ENCODE peak calls at places on chromosomes 12 and 14, in four cellular contexts. L, H, R and M are unnamed samples.

GRCh38 chr12:32369202-32369601 is 30.2 kb upstream of the FGD4 start:
- DNase-seq in L (no peak), H (no peak), R (no peak), M (no peak)

GRCh38 chr12:122024132-122024785 is 2.6 kb downstream of the BCL7A start:
- DNase-seq in L (no peak), H (no peak), R (no peak), M (no peak)

GRCh38 chr12:70920251-70920851 is at the start of gene PTPRR:
- DNase-seq in L (no peak), H (no peak), R (no peak), M (no peak)

GRCh38 chr12:68899251-68899771 is 33.7 kb downstream of the CPM start:
- DNase-seq in L (peak), H (no peak), R (peak), M (peak)

GRCh38 chr12:24363177-24363754 is 413.8 kb upstream of the SOX5 start:
- DNase-seq in L (no peak), H (no peak), R (no peak), M (no peak)

GRCh38 chr12:121678721-121679300 is 9.4 kb upstream of the MORN3 start:
- DNase-seq in L (no peak), H (no peak), R (no peak), M (no peak)

GRCh38 chr12:101021911-101022388 is 188.1 kb downstream of the SLC5A8 start:
- DNase-seq in L (no peak), H (no peak), R (peak), M (no peak)

GRCh38 chr14:77904218-77904617 is 104.3 kb downstream of the ADCK1 start:
- DNase-seq in L (no peak), H (no peak), R (no peak), M (no peak)

GRCh38 chr12:119940881-119941280 is 48.2 kb upstream of the BICDL1 start:
- DNase-seq in L (no peak), H (peak), R (peak), M (no peak)

GRCh38 chr12:105220929-105221290 is 15.1 kb downstream of the APPL2 start:
- DNase-seq in L (no peak), H (no peak), R (no peak), M (no peak)

GRCh38 chr12:91940826-91941225 is 204.8 kb downstream of the BTG1 start:
- DNase-seq in L (no peak), H (no peak), R (no peak), M (no peak)

GRCh38 chr12:23684121-23684520 is 265.3 kb downstream of the SOX5 start:
- DNase-seq in L (no peak), H (no peak), R (no peak), M (no peak)

GRCh38 chr14:63727231-63727735 is 582 bp downstream of the SGPP1 start:
- DNase-seq in L (peak), H (no peak), R (peak), M (peak)

GRCh38 chr12:3587402-3588013 is 96.5 kb downstream of the PRMT8 start:
- DNase-seq in L (no peak), H (no peak), R (no peak), M (no peak)

GRCh38 chr14:65101631-65102440 is 481 bp downstream of the MAX start:
- DNase-seq in L (peak), H (no peak), R (no peak), M (peak)

GRCh38 chr14:99820702-99821331 is 27.6 kb downstream of the EML1 start:
- DNase-seq in L (no peak), H (no peak), R (no peak), M (no peak)

GRCh38 chr12:107917912-107918800 is 143.7 kb downstream of the ASCL4 start:
- DNase-seq in L (no peak), H (peak), R (peak), M (no peak)

GRCh38 chr12:12798480-12798879 is 13.0 kb downstream of the APOLD1 start:
- DNase-seq in L (no peak), H (no peak), R (no peak), M (no peak)

GRCh38 chr12:1922075-1922709 is 3.7 kb upstream of the CACNA2D4 start:
- DNase-seq in L (peak), H (no peak), R (no peak), M (peak)

GRCh38 chr12:124569375-124570148 is 2.1 kb upstream of the NCOR2 start:
- DNase-seq in L (no peak), H (no peak), R (no peak), M (no peak)

GRCh38 chr14:71225108-71225507 is 317.8 kb downstream of the PCNX1 start:
- DNase-seq in L (no peak), H (no peak), R (peak), M (no peak)

GRCh38 chr12:109588461-109589239 is 15.1 kb downstream of the MVK start:
- DNase-seq in L (peak), H (no peak), R (no peak), M (peak)

GRCh38 chr12:75606146-75606545 is 94.7 kb upstream of the KRR1 start:
- DNase-seq in L (no peak), H (no peak), R (no peak), M (no peak)

GRCh38 chr12:103586132-103586531 is 941 bp upstream of the STAB2 start:
- DNase-seq in L (no peak), H (no peak), R (no peak), M (no peak)

GRCh38 chr12:132147423-132148367 is 3.4 kb downstream of the NOC4L start:
- DNase-seq in L (peak), H (no peak), R (no peak), M (peak)

GRCh38 chr12:24919346-24920001 is 29.4 kb downstream of the BCAT1 start:
- DNase-seq in L (no peak), H (no peak), R (no peak), M (no peak)

GRCh38 chr14:99654235-99655000 is 9.5 kb downstream of the HHIPL1 start:
- DNase-seq in L (no peak), H (no peak), R (peak), M (peak)

GRCh38 chr12:14048949-14049545 is 67.6 kb upstream of the GRIN2B start:
- DNase-seq in L (no peak), H (no peak), R (no peak), M (no peak)

GRCh38 chr14:56794088-56794556 is 16.2 kb downstream of the OTX2 start:
- DNase-seq in L (no peak), H (no peak), R (no peak), M (no peak)

GRCh38 chr14:55749201-55749812 is 169.3 kb downstream of the KTN1 start:
- DNase-seq in L (peak), H (no peak), R (peak), M (no peak)

GRCh38 chr12:52145228-52145940 is 46.4 kb downstream of the KRT80 start:
- DNase-seq in L (no peak), H (no peak), R (no peak), M (no peak)

GRCh38 chr14:37279818-37280217 is 82.1 kb downstream of the MIPOL1 start:
- DNase-seq in L (no peak), H (no peak), R (no peak), M (no peak)

GRCh38 chr12:12717586-12718381 is 616 bp downstream of the CDKN1B start:
- DNase-seq in L (peak), H (no peak), R (no peak), M (peak)

GRCh38 chr14:23362200-23362599 is 2.8 kb downstream of the EFS start:
- DNase-seq in L (no peak), H (no peak), R (peak), M (no peak)

GRCh38 chr14:89237923-89238529 is 179.0 kb downstream of the FOXN3 start:
- DNase-seq in L (no peak), H (no peak), R (peak), M (no peak)

GRCh38 chr12:38144049-38144448 is 172.5 kb upstream of the ALG10B start:
- DNase-seq in L (no peak), H (no peak), R (no peak), M (no peak)

GRCh38 chr14:101504096-101504948 is 57.0 kb upstream of the DIO3 start:
- DNase-seq in L (peak), H (no peak), R (no peak), M (peak)